ENCODE peak calls at places on chromosomes 11 and 22, in four cellular contexts. L, Y, N and V are unnamed samples.

GRCh38 chr11:135033545-135033944 is 621.5 kb upstream of the B3GAT1 start:
- DNase-seq in L (no peak), Y (no peak), N (peak; percentile 88), V (no peak)

GRCh38 chr11:62394825-62395538 is 23.9 kb upstream of the SCGB1A1 start:
- DNase-seq in L (peak; percentile 80), Y (peak; percentile 85), N (peak; percentile 91), V (peak; percentile 69)

GRCh38 chr11:120974466-120974865 is 49.4 kb upstream of the TBCEL start:
- DNase-seq in L (no peak), Y (no peak), N (no peak), V (no peak)

GRCh38 chr11:92838655-92839334 is 130.7 kb upstream of the MTNR1B start:
- DNase-seq in L (no peak), Y (no peak), N (peak; percentile 78), V (no peak)

GRCh38 chr11:17906436-17906835 is 106.4 kb downstream of the SERGEF start:
- DNase-seq in L (no peak), Y (no peak), N (peak; percentile 91), V (no peak)

GRCh38 chr11:73195191-73196007 is 22.7 kb upstream of the P2RY2 start:
- DNase-seq in L (no peak), Y (no peak), N (no peak), V (no peak)

GRCh38 chr22:39472570-39473556 is 16.1 kb downstream of the MGAT3 start:
- DNase-seq in L (no peak), Y (no peak), N (no peak), V (no peak)

GRCh38 chr22:48500481-48501230 is 1327.0 kb downstream of the BRD1 start:
- DNase-seq in L (no peak), Y (no peak), N (peak; percentile 66), V (no peak)

GRCh38 chr11:2460540-2461252 is 15.9 kb downstream of the KCNQ1 start:
- DNase-seq in L (no peak), Y (no peak), N (no peak), V (no peak)

GRCh38 chr11:86476109-86476861 is 101.6 kb downstream of the CCDC81 start:
- DNase-seq in L (no peak), Y (peak; percentile 33), N (no peak), V (no peak)

GRCh38 chr11:67466962-67467771 is 1.9 kb downstream of the TMEM134 start:
- DNase-seq in L (no peak), Y (no peak), N (no peak), V (no peak)

GRCh38 chr11:12052676-12053605 is 44.5 kb upstream of the DKK3 start:
- DNase-seq in L (no peak), Y (peak; percentile 27), N (peak; percentile 82), V (no peak)

GRCh38 chr11:106950067-106950491 is 68.2 kb downstream of the GUCY1A2 start:
- DNase-seq in L (no peak), Y (no peak), N (peak; percentile 48), V (no peak)

GRCh38 chr22:27751277-27752070 is 50.1 kb downstream of the MN1 start:
- DNase-seq in L (no peak), Y (no peak), N (no peak), V (no peak)

GRCh38 chr11:27443746-27444465 is 28.7 kb downstream of the LGR4 start:
- DNase-seq in L (no peak), Y (no peak), N (no peak), V (no peak)

GRCh38 chr11:47631473-47631872 is 10.9 kb downstream of the MTCH2 start:
- DNase-seq in L (no peak), Y (no peak), N (no peak), V (no peak)

GRCh38 chr11:62560566-62561103 is 13.1 kb downstream of the EEF1G start:
- DNase-seq in L (peak; percentile 22), Y (peak; percentile 98), N (peak; percentile 98), V (peak; percentile 51)